ENCODE peak calls at places on chromosome 5, in four cellular contexts. One of them, this sample, is unnamed.

GRCh38 chr5:44991693-44992092 is 182.9 kb downstream of the MRPS30 start:
- DNase-seq in foreskin melanocyte: no peak
- DNase-seq in frontal cortex: no peak
- DNase-seq in CD4-positive, alpha-beta T cell: no peak
- DNase-seq in this sample: no peak

GRCh38 chr5:74130141-74130897 is 504.3 kb downstream of the ARHGEF28 start:
- DNase-seq in foreskin melanocyte: no peak
- DNase-seq in frontal cortex: no peak
- DNase-seq in CD4-positive, alpha-beta T cell: no peak
- DNase-seq in this sample: no peak

GRCh38 chr5:53766683-53767082 is 206.2 kb downstream of the NDUFS4 start:
- DNase-seq in CD4-positive, alpha-beta T cell: no peak
- DNase-seq in foreskin melanocyte: no peak
- DNase-seq in frontal cortex: no peak
- DNase-seq in this sample: no peak

GRCh38 chr5:147321569-147321968 is 86.7 kb downstream of the STK32A start:
- DNase-seq in foreskin melanocyte: no peak
- DNase-seq in CD4-positive, alpha-beta T cell: no peak
- DNase-seq in frontal cortex: no peak
- DNase-seq in this sample: no peak

GRCh38 chr5:158899792-158900191 is 199.9 kb downstream of the EBF1 start:
- DNase-seq in CD4-positive, alpha-beta T cell: no peak
- DNase-seq in frontal cortex: no peak
- DNase-seq in foreskin melanocyte: no peak
- DNase-seq in this sample: no peak

GRCh38 chr5:54905942-54906537 is 79.4 kb downstream of the ESM1 start:
- DNase-seq in frontal cortex: no peak
- DNase-seq in CD4-positive, alpha-beta T cell: peak; percentile 52
- DNase-seq in foreskin melanocyte: peak; percentile 47
- DNase-seq in this sample: peak; percentile 70

GRCh38 chr5:51465165-51465564 is 81.9 kb downstream of the ISL1 start:
- DNase-seq in frontal cortex: no peak
- DNase-seq in CD4-positive, alpha-beta T cell: no peak
- DNase-seq in foreskin melanocyte: no peak
- DNase-seq in this sample: no peak

GRCh38 chr5:149228610-149229297 is 42.9 kb upstream of the AFAP1L1 start:
- DNase-seq in foreskin melanocyte: peak; percentile 86
- DNase-seq in CD4-positive, alpha-beta T cell: no peak
- DNase-seq in frontal cortex: peak; percentile 36
- DNase-seq in this sample: no peak

GRCh38 chr5:56814361-56814962 is 887 bp upstream of the MAP3K1 start:
- DNase-seq in frontal cortex: no peak
- DNase-seq in CD4-positive, alpha-beta T cell: peak; percentile 38
- DNase-seq in foreskin melanocyte: no peak
- DNase-seq in this sample: no peak

GRCh38 chr5:55502759-55503158 is 32.0 kb downstream of the PLPP1 start:
- DNase-seq in frontal cortex: no peak
- DNase-seq in foreskin melanocyte: no peak
- DNase-seq in CD4-positive, alpha-beta T cell: no peak
- DNase-seq in this sample: no peak

GRCh38 chr5:15533124-15533893 is 33.3 kb downstream of the FBXL7 start:
- DNase-seq in foreskin melanocyte: peak; percentile 89
- DNase-seq in frontal cortex: no peak
- DNase-seq in CD4-positive, alpha-beta T cell: no peak
- DNase-seq in this sample: no peak

GRCh38 chr5:33313150-33313549 is 127.6 kb upstream of the TARS1 start:
- DNase-seq in CD4-positive, alpha-beta T cell: no peak
- DNase-seq in frontal cortex: no peak
- DNase-seq in foreskin melanocyte: no peak
- DNase-seq in this sample: no peak

GRCh38 chr5:36442796-36443195 is 141.1 kb upstream of the RANBP3L start:
- DNase-seq in foreskin melanocyte: no peak
- DNase-seq in CD4-positive, alpha-beta T cell: no peak
- DNase-seq in frontal cortex: no peak
- DNase-seq in this sample: no peak

GRCh38 chr5:128015978-128016377 is 67.6 kb upstream of the SLC12A2 start:
- DNase-seq in foreskin melanocyte: no peak
- DNase-seq in CD4-positive, alpha-beta T cell: no peak
- DNase-seq in frontal cortex: no peak
- DNase-seq in this sample: no peak

GRCh38 chr5:9596833-9597232 is 33.3 kb downstream of the TAS2R1 start:
- DNase-seq in foreskin melanocyte: no peak
- DNase-seq in frontal cortex: no peak
- DNase-seq in CD4-positive, alpha-beta T cell: no peak
- DNase-seq in this sample: no peak

GRCh38 chr5:59151162-59151889 is 568.5 kb downstream of the RAB3C start:
- DNase-seq in foreskin melanocyte: no peak
- DNase-seq in CD4-positive, alpha-beta T cell: no peak
- DNase-seq in frontal cortex: no peak
- DNase-seq in this sample: no peak

GRCh38 chr5:128681096-128681495 is 143.1 kb upstream of the FBN2 start:
- DNase-seq in CD4-positive, alpha-beta T cell: no peak
- DNase-seq in frontal cortex: no peak
- DNase-seq in foreskin melanocyte: no peak
- DNase-seq in this sample: no peak

GRCh38 chr5:95723632-95724369 is 7.3 kb upstream of the RHOBTB3 start:
- DNase-seq in foreskin melanocyte: no peak
- DNase-seq in frontal cortex: no peak
- DNase-seq in CD4-positive, alpha-beta T cell: no peak
- DNase-seq in this sample: no peak

GRCh38 chr5:176810084-176810597 is at the start of gene UNC5A:
- DNase-seq in CD4-positive, alpha-beta T cell: peak; percentile 42
- DNase-seq in frontal cortex: peak; percentile 63
- DNase-seq in foreskin melanocyte: no peak
- DNase-seq in this sample: peak; percentile 77

GRCh38 chr5:55176176-55176818 is 3.3 kb upstream of the CDC20B start:
- DNase-seq in foreskin melanocyte: no peak
- DNase-seq in CD4-positive, alpha-beta T cell: peak; percentile 3
- DNase-seq in frontal cortex: peak; percentile 36
- DNase-seq in this sample: peak; percentile 51

GRCh38 chr5:154474267-154474956 is 3.6 kb downstream of the HAND1 start:
- DNase-seq in CD4-positive, alpha-beta T cell: no peak
- DNase-seq in frontal cortex: no peak
- DNase-seq in foreskin melanocyte: no peak
- DNase-seq in this sample: no peak

GRCh38 chr5:127187711-127188110 is 102.9 kb upstream of the MEGF10 start:
- DNase-seq in CD4-positive, alpha-beta T cell: no peak
- DNase-seq in frontal cortex: no peak
- DNase-seq in foreskin melanocyte: no peak
- DNase-seq in this sample: no peak

GRCh38 chr5:39547548-39548154 is 122.9 kb upstream of the DAB2 start:
- DNase-seq in frontal cortex: peak; percentile 13
- DNase-seq in CD4-positive, alpha-beta T cell: no peak
- DNase-seq in foreskin melanocyte: peak; percentile 68
- DNase-seq in this sample: peak; percentile 20

GRCh38 chr5:14326035-14326909 is 183.1 kb downstream of the TRIO start:
- DNase-seq in CD4-positive, alpha-beta T cell: no peak
- DNase-seq in frontal cortex: no peak
- DNase-seq in foreskin melanocyte: no peak
- DNase-seq in this sample: no peak

GRCh38 chr5:91101777-91102379 is 281.2 kb downstream of the ARRDC3 start:
- DNase-seq in CD4-positive, alpha-beta T cell: peak; percentile 9
- DNase-seq in foreskin melanocyte: peak; percentile 76
- DNase-seq in frontal cortex: peak; percentile 17
- DNase-seq in this sample: peak; percentile 56

GRCh38 chr5:106399381-106399780 is 1271.4 kb downstream of the EFNA5 start:
- DNase-seq in CD4-positive, alpha-beta T cell: no peak
- DNase-seq in frontal cortex: no peak
- DNase-seq in foreskin melanocyte: peak; percentile 33
- DNase-seq in this sample: no peak

GRCh38 chr5:78930742-78931141 is 54.4 kb downstream of the ARSB start:
- DNase-seq in foreskin melanocyte: no peak
- DNase-seq in CD4-positive, alpha-beta T cell: no peak
- DNase-seq in frontal cortex: no peak
- DNase-seq in this sample: no peak

GRCh38 chr5:124735169-124735858 is 11.1 kb downstream of the ZNF608 start:
- DNase-seq in frontal cortex: peak; percentile 58
- DNase-seq in foreskin melanocyte: peak; percentile 26
- DNase-seq in CD4-positive, alpha-beta T cell: no peak
- DNase-seq in this sample: peak; percentile 54

GRCh38 chr5:168885324-168886120 is 306.4 kb upstream of the PANK3 start:
- DNase-seq in foreskin melanocyte: peak; percentile 16
- DNase-seq in frontal cortex: no peak
- DNase-seq in CD4-positive, alpha-beta T cell: no peak
- DNase-seq in this sample: peak; percentile 68

This sample was measured in neural crest cell.